ENCODE peak calls at places on chromosomes 6 and 20, in nine cellular contexts. One of them, this sample, is unnamed.

GRCh38 chr6:165597821-165598220 is 65.2 kb downstream of the PDE10A start:
- DNase-seq in HepG2: no peak
- DNase-seq in heart right ventricle: no peak
- DNase-seq in pancreas: no peak
- DNase-seq in body of pancreas: no peak
- DNase-seq in gastrocnemius medialis: no peak
- DNase-seq in MM.1S: no peak
- DNase-seq in fibroblast of lung: no peak
- DNase-seq in IMR-90: no peak
- DNase-seq in this sample: no peak

GRCh38 chr6:119285908-119286625 is 63.5 kb downstream of the MAN1A1 start:
- DNase-seq in HepG2: no peak
- DNase-seq in heart right ventricle: no peak
- DNase-seq in pancreas: no peak
- DNase-seq in body of pancreas: no peak
- DNase-seq in gastrocnemius medialis: no peak
- DNase-seq in MM.1S: no peak
- DNase-seq in fibroblast of lung: peak; percentile 28
- DNase-seq in IMR-90: peak; percentile 22
- DNase-seq in this sample: no peak

GRCh38 chr6:95589826-95590570 is 12.7 kb downstream of the MANEA start:
- DNase-seq in HepG2: no peak
- DNase-seq in heart right ventricle: no peak
- DNase-seq in pancreas: no peak
- DNase-seq in body of pancreas: no peak
- DNase-seq in gastrocnemius medialis: no peak
- DNase-seq in MM.1S: no peak
- DNase-seq in fibroblast of lung: no peak
- DNase-seq in IMR-90: no peak
- DNase-seq in this sample: no peak

GRCh38 chr6:127190552-127190951 is 72.1 kb downstream of the RSPO3 start:
- DNase-seq in HepG2: no peak
- DNase-seq in heart right ventricle: no peak
- DNase-seq in pancreas: no peak
- DNase-seq in body of pancreas: no peak
- DNase-seq in gastrocnemius medialis: no peak
- DNase-seq in MM.1S: peak; percentile 32
- DNase-seq in fibroblast of lung: peak; percentile 78
- DNase-seq in IMR-90: peak; percentile 61
- DNase-seq in this sample: no peak

GRCh38 chr6:78629836-78630235 is 237.5 kb upstream of the IRAK1BP1 start:
- DNase-seq in HepG2: no peak
- DNase-seq in heart right ventricle: no peak
- DNase-seq in pancreas: no peak
- DNase-seq in body of pancreas: no peak
- DNase-seq in gastrocnemius medialis: no peak
- DNase-seq in MM.1S: no peak
- DNase-seq in fibroblast of lung: no peak
- DNase-seq in IMR-90: no peak
- DNase-seq in this sample: no peak

GRCh38 chr6:146123611-146124010 is 94.7 kb downstream of the GRM1 start:
- DNase-seq in HepG2: no peak
- DNase-seq in heart right ventricle: no peak
- DNase-seq in pancreas: no peak
- DNase-seq in body of pancreas: no peak
- DNase-seq in gastrocnemius medialis: no peak
- DNase-seq in MM.1S: no peak
- DNase-seq in fibroblast of lung: no peak
- DNase-seq in IMR-90: no peak
- DNase-seq in this sample: no peak

GRCh38 chr6:110965629-110966229 is 7.2 kb downstream of the GTF3C6 start:
- DNase-seq in HepG2: no peak
- DNase-seq in heart right ventricle: no peak
- DNase-seq in pancreas: no peak
- DNase-seq in body of pancreas: no peak
- DNase-seq in gastrocnemius medialis: no peak
- DNase-seq in MM.1S: no peak
- DNase-seq in fibroblast of lung: no peak
- DNase-seq in IMR-90: no peak
- DNase-seq in this sample: no peak

GRCh38 chr6:102742033-102742432 is 1348.5 kb downstream of the GRIK2 start:
- DNase-seq in HepG2: no peak
- DNase-seq in heart right ventricle: no peak
- DNase-seq in pancreas: no peak
- DNase-seq in body of pancreas: no peak
- DNase-seq in gastrocnemius medialis: no peak
- DNase-seq in MM.1S: no peak
- DNase-seq in fibroblast of lung: no peak
- DNase-seq in IMR-90: no peak
- DNase-seq in this sample: no peak

GRCh38 chr20:41362748-41363140 is 3.9 kb downstream of the EMILIN3 start:
- DNase-seq in HepG2: no peak
- DNase-seq in heart right ventricle: no peak
- DNase-seq in pancreas: no peak
- DNase-seq in body of pancreas: no peak
- DNase-seq in gastrocnemius medialis: no peak
- DNase-seq in MM.1S: no peak
- DNase-seq in fibroblast of lung: no peak
- DNase-seq in IMR-90: no peak
- DNase-seq in this sample: no peak

GRCh38 chr6:37576336-37576737 is 76.6 kb upstream of the CCDC167 start:
- DNase-seq in HepG2: no peak
- DNase-seq in heart right ventricle: no peak
- DNase-seq in pancreas: no peak
- DNase-seq in body of pancreas: no peak
- DNase-seq in gastrocnemius medialis: no peak
- DNase-seq in MM.1S: no peak
- DNase-seq in fibroblast of lung: peak; percentile 45
- DNase-seq in IMR-90: peak; percentile 88
- DNase-seq in this sample: no peak

GRCh38 chr20:23157741-23158140 is 71.6 kb upstream of the CD93 start:
- DNase-seq in HepG2: no peak
- DNase-seq in heart right ventricle: no peak
- DNase-seq in pancreas: no peak
- DNase-seq in body of pancreas: no peak
- DNase-seq in gastrocnemius medialis: no peak
- DNase-seq in MM.1S: no peak
- DNase-seq in fibroblast of lung: no peak
- DNase-seq in IMR-90: no peak
- DNase-seq in this sample: no peak

GRCh38 chr6:22133352-22133751 is 163.5 kb downstream of the PRL start:
- DNase-seq in HepG2: no peak
- DNase-seq in heart right ventricle: no peak
- DNase-seq in pancreas: peak; percentile 70
- DNase-seq in body of pancreas: peak; percentile 49
- DNase-seq in gastrocnemius medialis: peak; percentile 70
- DNase-seq in MM.1S: no peak
- DNase-seq in fibroblast of lung: no peak
- DNase-seq in IMR-90: no peak
- DNase-seq in this sample: no peak

GRCh38 chr6:85436939-85437495 is 12.9 kb upstream of the NT5E start:
- DNase-seq in HepG2: no peak
- DNase-seq in heart right ventricle: no peak
- DNase-seq in pancreas: no peak
- DNase-seq in body of pancreas: no peak
- DNase-seq in gastrocnemius medialis: no peak
- DNase-seq in MM.1S: no peak
- DNase-seq in fibroblast of lung: no peak
- DNase-seq in IMR-90: no peak
- DNase-seq in this sample: no peak

GRCh38 chr20:45893831-45894230 is 2.7 kb downstream of the CTSA start:
- DNase-seq in HepG2: no peak
- DNase-seq in heart right ventricle: no peak
- DNase-seq in pancreas: no peak
- DNase-seq in body of pancreas: no peak
- DNase-seq in gastrocnemius medialis: no peak
- DNase-seq in MM.1S: no peak
- DNase-seq in fibroblast of lung: no peak
- DNase-seq in IMR-90: no peak
- DNase-seq in this sample: no peak

GRCh38 chr20:20568604-20569205 is 143.7 kb downstream of the RALGAPA2 start:
- DNase-seq in HepG2: peak; percentile 58
- DNase-seq in heart right ventricle: no peak
- DNase-seq in pancreas: no peak
- DNase-seq in body of pancreas: peak; percentile 26
- DNase-seq in gastrocnemius medialis: no peak
- DNase-seq in MM.1S: peak; percentile 52
- DNase-seq in fibroblast of lung: peak; percentile 69
- DNase-seq in IMR-90: peak; percentile 58
- DNase-seq in this sample: no peak

GRCh38 chr20:43766395-43766794 is 39.6 kb upstream of the GTSF1L start:
- DNase-seq in HepG2: no peak
- DNase-seq in heart right ventricle: peak; percentile 78
- DNase-seq in pancreas: no peak
- DNase-seq in body of pancreas: no peak
- DNase-seq in gastrocnemius medialis: no peak
- DNase-seq in MM.1S: no peak
- DNase-seq in fibroblast of lung: no peak
- DNase-seq in IMR-90: no peak
- DNase-seq in this sample: peak; percentile 50

GRCh38 chr6:11317885-11318771 is 85.7 kb upstream of the NEDD9 start:
- DNase-seq in HepG2: peak; percentile 82
- DNase-seq in heart right ventricle: peak; percentile 29
- DNase-seq in pancreas: no peak
- DNase-seq in body of pancreas: no peak
- DNase-seq in gastrocnemius medialis: no peak
- DNase-seq in MM.1S: no peak
- DNase-seq in fibroblast of lung: peak; percentile 91
- DNase-seq in IMR-90: peak; percentile 98
- DNase-seq in this sample: peak; percentile 50

GRCh38 chr20:11853359-11853758 is 64.3 kb upstream of the BTBD3 start:
- DNase-seq in HepG2: no peak
- DNase-seq in heart right ventricle: no peak
- DNase-seq in pancreas: no peak
- DNase-seq in body of pancreas: no peak
- DNase-seq in gastrocnemius medialis: no peak
- DNase-seq in MM.1S: no peak
- DNase-seq in fibroblast of lung: no peak
- DNase-seq in IMR-90: peak; percentile 52
- DNase-seq in this sample: no peak

GRCh38 chr6:2665169-2666070 is 85.3 kb downstream of the MYLK4 start:
- DNase-seq in HepG2: no peak
- DNase-seq in heart right ventricle: no peak
- DNase-seq in pancreas: no peak
- DNase-seq in body of pancreas: no peak
- DNase-seq in gastrocnemius medialis: no peak
- DNase-seq in MM.1S: no peak
- DNase-seq in fibroblast of lung: peak; percentile 45
- DNase-seq in IMR-90: peak; percentile 20
- DNase-seq in this sample: no peak

GRCh38 chr6:2666906-2667575 is 83.7 kb downstream of the MYLK4 start:
- DNase-seq in HepG2: no peak
- DNase-seq in heart right ventricle: no peak
- DNase-seq in pancreas: no peak
- DNase-seq in body of pancreas: no peak
- DNase-seq in gastrocnemius medialis: no peak
- DNase-seq in MM.1S: no peak
- DNase-seq in fibroblast of lung: no peak
- DNase-seq in IMR-90: no peak
- DNase-seq in this sample: no peak

GRCh38 chr6:2669067-2669710 is 81.5 kb downstream of the MYLK4 start:
- DNase-seq in HepG2: no peak
- DNase-seq in heart right ventricle: no peak
- DNase-seq in pancreas: no peak
- DNase-seq in body of pancreas: no peak
- DNase-seq in gastrocnemius medialis: no peak
- DNase-seq in MM.1S: no peak
- DNase-seq in fibroblast of lung: no peak
- DNase-seq in IMR-90: no peak
- DNase-seq in this sample: no peak

GRCh38 chr6:2663123-2663522 is 87.6 kb downstream of the MYLK4 start:
- DNase-seq in HepG2: no peak
- DNase-seq in heart right ventricle: no peak
- DNase-seq in pancreas: no peak
- DNase-seq in body of pancreas: no peak
- DNase-seq in gastrocnemius medialis: no peak
- DNase-seq in MM.1S: no peak
- DNase-seq in fibroblast of lung: no peak
- DNase-seq in IMR-90: no peak
- DNase-seq in this sample: no peak

GRCh38 chr6:2667617-2668016 is 83.1 kb downstream of the MYLK4 start:
- DNase-seq in HepG2: no peak
- DNase-seq in heart right ventricle: no peak
- DNase-seq in pancreas: no peak
- DNase-seq in body of pancreas: no peak
- DNase-seq in gastrocnemius medialis: no peak
- DNase-seq in MM.1S: no peak
- DNase-seq in fibroblast of lung: no peak
- DNase-seq in IMR-90: no peak
- DNase-seq in this sample: no peak
- H3K27ac ChIP-seq in HepG2: no peak overlapping the region
- H3K27ac ChIP-seq in heart right ventricle: no peak overlapping the region
- H3K27ac ChIP-seq in pancreas: no peak overlapping the region
- H3K27ac ChIP-seq in body of pancreas: no peak overlapping the region
- H3K27ac ChIP-seq in gastrocnemius medialis: no peak overlapping the region
- H3K27ac ChIP-seq in MM.1S: no peak overlapping the region
- H3K27ac ChIP-seq in fibroblast of lung: no peak overlapping the region
- H3K27ac ChIP-seq in IMR-90: no peak overlapping the region
- H3K27ac ChIP-seq in this sample: no peak overlapping the region

GRCh38 chr6:34151321-34152041 is 5.6 kb upstream of the GRM4 start:
- DNase-seq in HepG2: no peak
- DNase-seq in heart right ventricle: no peak
- DNase-seq in pancreas: no peak
- DNase-seq in body of pancreas: no peak
- DNase-seq in gastrocnemius medialis: no peak
- DNase-seq in MM.1S: no peak
- DNase-seq in fibroblast of lung: no peak
- DNase-seq in IMR-90: no peak
- DNase-seq in this sample: peak; percentile 52
- TF ChIP-seq CTCF in HepG2: peak; percentile 25
- TF ChIP-seq CTCF in heart right ventricle: no peak
- TF ChIP-seq CTCF in pancreas: no peak
- TF ChIP-seq CTCF in body of pancreas: no peak
- TF ChIP-seq CTCF in gastrocnemius medialis: no peak
- TF ChIP-seq CTCF in MM.1S: no peak
- TF ChIP-seq CTCF in fibroblast of lung: no peak
- TF ChIP-seq CTCF in IMR-90: no peak
- TF ChIP-seq CTCF in this sample: no peak

GRCh38 chr6:104969785-104970581 is 13.1 kb downstream of the LIN28B start:
- DNase-seq in HepG2: peak; percentile 60
- DNase-seq in heart right ventricle: no peak
- DNase-seq in pancreas: no peak
- DNase-seq in body of pancreas: no peak
- DNase-seq in gastrocnemius medialis: no peak
- DNase-seq in MM.1S: no peak
- DNase-seq in fibroblast of lung: no peak
- DNase-seq in IMR-90: no peak
- DNase-seq in this sample: no peak
- H3K4me3 ChIP-seq in HepG2: no peak overlapping the region
- H3K4me3 ChIP-seq in heart right ventricle: no peak overlapping the region
- H3K4me3 ChIP-seq in pancreas: no peak overlapping the region
- H3K4me3 ChIP-seq in body of pancreas: no peak overlapping the region
- H3K4me3 ChIP-seq in gastrocnemius medialis: no peak overlapping the region
- H3K4me3 ChIP-seq in MM.1S: no peak overlapping the region
- H3K4me3 ChIP-seq in fibroblast of lung: no peak overlapping the region
- H3K4me3 ChIP-seq in IMR-90: no peak overlapping the region
- H3K4me3 ChIP-seq in this sample: no peak overlapping the region

DNA sequence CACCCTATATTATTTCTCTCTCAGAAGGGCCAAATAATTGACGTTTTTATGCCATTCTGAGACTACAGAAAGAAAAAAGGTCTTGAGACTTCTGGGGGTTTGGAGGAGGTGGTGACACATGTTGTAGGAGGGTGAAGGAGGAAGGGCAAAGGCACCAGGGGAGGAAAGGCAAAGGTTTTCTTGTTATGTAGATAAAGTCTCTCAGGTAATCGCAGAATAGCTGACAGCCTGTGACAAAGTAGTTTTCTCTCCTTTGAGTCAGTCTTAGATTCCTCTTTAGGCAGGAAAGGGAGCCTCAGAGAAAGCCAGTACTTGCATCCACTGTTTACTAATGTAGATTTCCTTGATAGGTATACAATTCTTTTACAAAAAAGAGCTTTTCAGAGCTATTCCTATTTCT is 23.6 kb downstream of the OR2B2 start:
- DNase-seq in HepG2: no peak
- DNase-seq in heart right ventricle: no peak
- DNase-seq in pancreas: no peak
- DNase-seq in body of pancreas: no peak
- DNase-seq in gastrocnemius medialis: no peak
- DNase-seq in MM.1S: no peak
- DNase-seq in fibroblast of lung: no peak
- DNase-seq in IMR-90: no peak
- DNase-seq in this sample: no peak
- H3K27ac ChIP-seq in HepG2: no peak overlapping the region
- H3K27ac ChIP-seq in heart right ventricle: no peak overlapping the region
- H3K27ac ChIP-seq in pancreas: no peak overlapping the region
- H3K27ac ChIP-seq in body of pancreas: no peak overlapping the region
- H3K27ac ChIP-seq in gastrocnemius medialis: no peak overlapping the region
- H3K27ac ChIP-seq in MM.1S: no peak overlapping the region
- H3K27ac ChIP-seq in fibroblast of lung: no peak overlapping the region
- H3K27ac ChIP-seq in IMR-90: no peak overlapping the region
- H3K27ac ChIP-seq in this sample: no peak overlapping the region

This sample was measured in heart left ventricle.